ENCODE peak calls at places on chromosomes 12 and 14, in nine cellular contexts. One of them, this sample, is unnamed.

GRCh38 chr12:30794591-30795409 is 40.0 kb upstream of the CAPRIN2 start:
- DNase-seq in DMS153: no peak
- DNase-seq in activated CD4-positive, alpha-beta T cell treated with anti-CD3 and anti-CD28 coated beads, Interleukin-2, amount 10 ng/mL, durations not matched to agents 24 days and 14 days: no peak
- DNase-seq in HTR-8/SVneo: peak; percentile 86
- DNase-seq in fibroblast of pulmonary artery: peak; percentile 97
- DNase-seq in ovary: no peak
- DNase-seq in stimulated activated CD4-positive, alpha-beta T cell treated with anti-CD3 and anti-CD28 coated beads, Interleukin-1b, Interleukin-23, amount 100 ng/mL, for 4 hours: no peak
- DNase-seq in left colon: no peak
- DNase-seq in CD14-positive monocyte: no peak
- DNase-seq in this sample: peak; percentile 81

GRCh38 chr12:121330692-121331091 is 21.5 kb downstream of the ANAPC5 start:
- DNase-seq in DMS153: no peak
- DNase-seq in activated CD4-positive, alpha-beta T cell treated with anti-CD3 and anti-CD28 coated beads, Interleukin-2, amount 10 ng/mL, durations not matched to agents 24 days and 14 days: no peak
- DNase-seq in HTR-8/SVneo: no peak
- DNase-seq in fibroblast of pulmonary artery: no peak
- DNase-seq in ovary: no peak
- DNase-seq in stimulated activated CD4-positive, alpha-beta T cell treated with anti-CD3 and anti-CD28 coated beads, Interleukin-1b, Interleukin-23, amount 100 ng/mL, for 4 hours: no peak
- DNase-seq in left colon: no peak
- DNase-seq in CD14-positive monocyte: no peak
- DNase-seq in this sample: no peak

GRCh38 chr12:16349132-16349463 is 1.7 kb downstream of the MGST1 start:
- DNase-seq in DMS153: no peak
- DNase-seq in activated CD4-positive, alpha-beta T cell treated with anti-CD3 and anti-CD28 coated beads, Interleukin-2, amount 10 ng/mL, durations not matched to agents 24 days and 14 days: no peak
- DNase-seq in HTR-8/SVneo: no peak
- DNase-seq in fibroblast of pulmonary artery: peak; percentile 97
- DNase-seq in ovary: peak; percentile 21
- DNase-seq in stimulated activated CD4-positive, alpha-beta T cell treated with anti-CD3 and anti-CD28 coated beads, Interleukin-1b, Interleukin-23, amount 100 ng/mL, for 4 hours: no peak
- DNase-seq in left colon: peak; percentile 37
- DNase-seq in CD14-positive monocyte: peak; percentile 68
- DNase-seq in this sample: peak; percentile 90

GRCh38 chr12:109875572-109876131 is 4.7 kb downstream of the GLTP start:
- DNase-seq in DMS153: peak; percentile 37
- DNase-seq in activated CD4-positive, alpha-beta T cell treated with anti-CD3 and anti-CD28 coated beads, Interleukin-2, amount 10 ng/mL, durations not matched to agents 24 days and 14 days: no peak
- DNase-seq in HTR-8/SVneo: no peak
- DNase-seq in fibroblast of pulmonary artery: no peak
- DNase-seq in ovary: no peak
- DNase-seq in stimulated activated CD4-positive, alpha-beta T cell treated with anti-CD3 and anti-CD28 coated beads, Interleukin-1b, Interleukin-23, amount 100 ng/mL, for 4 hours: no peak
- DNase-seq in left colon: peak; percentile 86
- DNase-seq in CD14-positive monocyte: no peak
- DNase-seq in this sample: no peak

GRCh38 chr14:69818760-69819191 is 21.7 kb upstream of the SLC10A1 start:
- DNase-seq in DMS153: peak; percentile 57
- DNase-seq in activated CD4-positive, alpha-beta T cell treated with anti-CD3 and anti-CD28 coated beads, Interleukin-2, amount 10 ng/mL, durations not matched to agents 24 days and 14 days: peak; percentile 92
- DNase-seq in HTR-8/SVneo: peak; percentile 97
- DNase-seq in fibroblast of pulmonary artery: peak; percentile 77
- DNase-seq in ovary: peak; percentile 31
- DNase-seq in stimulated activated CD4-positive, alpha-beta T cell treated with anti-CD3 and anti-CD28 coated beads, Interleukin-1b, Interleukin-23, amount 100 ng/mL, for 4 hours: peak; percentile 5
- DNase-seq in left colon: peak; percentile 26
- DNase-seq in CD14-positive monocyte: no peak
- DNase-seq in this sample: peak; percentile 69

GRCh38 chr12:67269632-67270578 is 747 bp downstream of the CAND1 start:
- DNase-seq in DMS153: no peak
- DNase-seq in activated CD4-positive, alpha-beta T cell treated with anti-CD3 and anti-CD28 coated beads, Interleukin-2, amount 10 ng/mL, durations not matched to agents 24 days and 14 days: peak; percentile 84
- DNase-seq in HTR-8/SVneo: peak; percentile 18
- DNase-seq in fibroblast of pulmonary artery: no peak
- DNase-seq in ovary: peak; percentile 54
- DNase-seq in stimulated activated CD4-positive, alpha-beta T cell treated with anti-CD3 and anti-CD28 coated beads, Interleukin-1b, Interleukin-23, amount 100 ng/mL, for 4 hours: peak; percentile 39
- DNase-seq in left colon: peak; percentile 65
- DNase-seq in CD14-positive monocyte: no peak
- DNase-seq in this sample: no peak

GRCh38 chr14:54169254-54169924 is 212.8 kb upstream of the BMP4 start:
- DNase-seq in DMS153: no peak
- DNase-seq in activated CD4-positive, alpha-beta T cell treated with anti-CD3 and anti-CD28 coated beads, Interleukin-2, amount 10 ng/mL, durations not matched to agents 24 days and 14 days: no peak
- DNase-seq in HTR-8/SVneo: no peak
- DNase-seq in fibroblast of pulmonary artery: peak; percentile 23
- DNase-seq in ovary: no peak
- DNase-seq in stimulated activated CD4-positive, alpha-beta T cell treated with anti-CD3 and anti-CD28 coated beads, Interleukin-1b, Interleukin-23, amount 100 ng/mL, for 4 hours: no peak
- DNase-seq in left colon: no peak
- DNase-seq in CD14-positive monocyte: no peak
- DNase-seq in this sample: peak; percentile 11

GRCh38 chr12:120761581-120761980 is 36.0 kb downstream of the ACADS start:
- DNase-seq in DMS153: peak; percentile 49
- DNase-seq in activated CD4-positive, alpha-beta T cell treated with anti-CD3 and anti-CD28 coated beads, Interleukin-2, amount 10 ng/mL, durations not matched to agents 24 days and 14 days: no peak
- DNase-seq in HTR-8/SVneo: no peak
- DNase-seq in fibroblast of pulmonary artery: peak; percentile 92
- DNase-seq in ovary: no peak
- DNase-seq in stimulated activated CD4-positive, alpha-beta T cell treated with anti-CD3 and anti-CD28 coated beads, Interleukin-1b, Interleukin-23, amount 100 ng/mL, for 4 hours: no peak
- DNase-seq in left colon: no peak
- DNase-seq in CD14-positive monocyte: no peak
- DNase-seq in this sample: peak; percentile 98

GRCh38 chr12:47216150-47216677 is 136.5 kb upstream of the AMIGO2 start:
- DNase-seq in DMS153: no peak
- DNase-seq in activated CD4-positive, alpha-beta T cell treated with anti-CD3 and anti-CD28 coated beads, Interleukin-2, amount 10 ng/mL, durations not matched to agents 24 days and 14 days: peak; percentile 93
- DNase-seq in HTR-8/SVneo: no peak
- DNase-seq in fibroblast of pulmonary artery: no peak
- DNase-seq in ovary: no peak
- DNase-seq in stimulated activated CD4-positive, alpha-beta T cell treated with anti-CD3 and anti-CD28 coated beads, Interleukin-1b, Interleukin-23, amount 100 ng/mL, for 4 hours: peak; percentile 40
- DNase-seq in left colon: peak; percentile 34
- DNase-seq in CD14-positive monocyte: peak; percentile 73
- DNase-seq in this sample: no peak

GRCh38 chr14:105146181-105146975 is 22.2 kb downstream of the JAG2 start:
- DNase-seq in DMS153: no peak
- DNase-seq in activated CD4-positive, alpha-beta T cell treated with anti-CD3 and anti-CD28 coated beads, Interleukin-2, amount 10 ng/mL, durations not matched to agents 24 days and 14 days: no peak
- DNase-seq in HTR-8/SVneo: no peak
- DNase-seq in fibroblast of pulmonary artery: no peak
- DNase-seq in ovary: no peak
- DNase-seq in stimulated activated CD4-positive, alpha-beta T cell treated with anti-CD3 and anti-CD28 coated beads, Interleukin-1b, Interleukin-23, amount 100 ng/mL, for 4 hours: no peak
- DNase-seq in left colon: no peak
- DNase-seq in CD14-positive monocyte: no peak
- DNase-seq in this sample: no peak

GRCh38 chr14:35878272-35879140 is 52.4 kb downstream of the BRMS1L start:
- DNase-seq in DMS153: no peak
- DNase-seq in activated CD4-positive, alpha-beta T cell treated with anti-CD3 and anti-CD28 coated beads, Interleukin-2, amount 10 ng/mL, durations not matched to agents 24 days and 14 days: no peak
- DNase-seq in HTR-8/SVneo: peak; percentile 75
- DNase-seq in fibroblast of pulmonary artery: peak; percentile 93
- DNase-seq in ovary: peak; percentile 42
- DNase-seq in stimulated activated CD4-positive, alpha-beta T cell treated with anti-CD3 and anti-CD28 coated beads, Interleukin-1b, Interleukin-23, amount 100 ng/mL, for 4 hours: no peak
- DNase-seq in left colon: peak; percentile 26
- DNase-seq in CD14-positive monocyte: no peak
- DNase-seq in this sample: peak; percentile 94

GRCh38 chr12:107448198-107448597 is 237.4 kb upstream of the PWP1 start:
- DNase-seq in DMS153: no peak
- DNase-seq in activated CD4-positive, alpha-beta T cell treated with anti-CD3 and anti-CD28 coated beads, Interleukin-2, amount 10 ng/mL, durations not matched to agents 24 days and 14 days: no peak
- DNase-seq in HTR-8/SVneo: peak; percentile 9
- DNase-seq in fibroblast of pulmonary artery: peak; percentile 16
- DNase-seq in ovary: no peak
- DNase-seq in stimulated activated CD4-positive, alpha-beta T cell treated with anti-CD3 and anti-CD28 coated beads, Interleukin-1b, Interleukin-23, amount 100 ng/mL, for 4 hours: no peak
- DNase-seq in left colon: peak; percentile 11
- DNase-seq in CD14-positive monocyte: no peak
- DNase-seq in this sample: no peak

GRCh38 chr12:47193066-47193465 is 113.3 kb upstream of the AMIGO2 start:
- DNase-seq in DMS153: no peak
- DNase-seq in activated CD4-positive, alpha-beta T cell treated with anti-CD3 and anti-CD28 coated beads, Interleukin-2, amount 10 ng/mL, durations not matched to agents 24 days and 14 days: no peak
- DNase-seq in HTR-8/SVneo: no peak
- DNase-seq in fibroblast of pulmonary artery: no peak
- DNase-seq in ovary: no peak
- DNase-seq in stimulated activated CD4-positive, alpha-beta T cell treated with anti-CD3 and anti-CD28 coated beads, Interleukin-1b, Interleukin-23, amount 100 ng/mL, for 4 hours: no peak
- DNase-seq in left colon: no peak
- DNase-seq in CD14-positive monocyte: no peak
- DNase-seq in this sample: no peak

GRCh38 chr12:23132357-23132756 is 507.4 kb downstream of the ETNK1 start:
- DNase-seq in DMS153: no peak
- DNase-seq in activated CD4-positive, alpha-beta T cell treated with anti-CD3 and anti-CD28 coated beads, Interleukin-2, amount 10 ng/mL, durations not matched to agents 24 days and 14 days: no peak
- DNase-seq in HTR-8/SVneo: no peak
- DNase-seq in fibroblast of pulmonary artery: no peak
- DNase-seq in ovary: no peak
- DNase-seq in stimulated activated CD4-positive, alpha-beta T cell treated with anti-CD3 and anti-CD28 coated beads, Interleukin-1b, Interleukin-23, amount 100 ng/mL, for 4 hours: no peak
- DNase-seq in left colon: no peak
- DNase-seq in CD14-positive monocyte: no peak
- DNase-seq in this sample: no peak

GRCh38 chr14:83707056-83707455 is 1822.9 kb upstream of the FLRT2 start:
- DNase-seq in DMS153: no peak
- DNase-seq in activated CD4-positive, alpha-beta T cell treated with anti-CD3 and anti-CD28 coated beads, Interleukin-2, amount 10 ng/mL, durations not matched to agents 24 days and 14 days: no peak
- DNase-seq in HTR-8/SVneo: no peak
- DNase-seq in fibroblast of pulmonary artery: no peak
- DNase-seq in ovary: no peak
- DNase-seq in stimulated activated CD4-positive, alpha-beta T cell treated with anti-CD3 and anti-CD28 coated beads, Interleukin-1b, Interleukin-23, amount 100 ng/mL, for 4 hours: no peak
- DNase-seq in left colon: no peak
- DNase-seq in CD14-positive monocyte: no peak
- DNase-seq in this sample: no peak

This sample was measured in mesenchymal stem cell.